ENCODE peak calls at places on chromosome 14, in four cellular contexts. D is esophagus squamous epithelium, B is NB4, P is body of pancreas. O is an unnamed sample.

GRCh38 chr14:29273513-29273912 is 506.9 kb downstream of the FOXG1 start:
- DNase-seq in B (no peak), D (no peak), P (no peak), O (no peak)

GRCh38 chr14:100221419-100222218 is 17.3 kb upstream of the YY1 start:
- DNase-seq in B (peak; percentile 89), D (no peak), P (peak; percentile 73), O (peak; percentile 73)

GRCh38 chr14:56603648-56604047 is 24.1 kb downstream of the TMEM260 start:
- DNase-seq in B (no peak), P (no peak), D (no peak), O (no peak)

GRCh38 chr14:35412281-35413057 is 7.9 kb upstream of the NFKBIA start:
- DNase-seq in D (no peak), P (no peak), B (no peak), O (no peak)

GRCh38 chr14:37591311-37591940 is 3.6 kb downstream of the FOXA1 start:
- DNase-seq in B (no peak), D (no peak), P (no peak), O (no peak)

GRCh38 chr14:49615776-49616175 is 4.7 kb downstream of the RPL36AL start:
- DNase-seq in D (no peak), P (no peak), B (no peak), O (no peak)

GRCh38 chr14:88829188-88829587 is 4.7 kb downstream of the TTC8 start:
- DNase-seq in D (no peak), P (no peak), B (peak; percentile 43), O (no peak)

GRCh38 chr14:88005978-88006851 is 1.3 kb downstream of the GPR65 start:
- DNase-seq in P (no peak), D (no peak), B (peak; percentile 76), O (peak; percentile 25)

GRCh38 chr14:101476931-101477553 is 84.3 kb upstream of the DIO3 start:
- DNase-seq in D (no peak), B (peak; percentile 74), P (peak; percentile 92), O (peak; percentile 68)

GRCh38 chr14:99164712-99165111 is 107.3 kb downstream of the BCL11B start:
- DNase-seq in P (no peak), D (no peak), B (no peak), O (no peak)

GRCh38 chr14:105476937-105477658 is 2.5 kb downstream of the CRIP2 start:
- DNase-seq in P (no peak), D (no peak), B (no peak), O (no peak)

GRCh38 chr14:99838555-99839193 is 45.5 kb downstream of the EML1 start:
- DNase-seq in B (no peak), D (no peak), P (peak; percentile 49), O (no peak)

GRCh38 chr14:50462111-50462510 is 65.4 kb upstream of the CDKL1 start:
- DNase-seq in B (no peak), P (no peak), D (no peak), O (no peak)

DNA sequence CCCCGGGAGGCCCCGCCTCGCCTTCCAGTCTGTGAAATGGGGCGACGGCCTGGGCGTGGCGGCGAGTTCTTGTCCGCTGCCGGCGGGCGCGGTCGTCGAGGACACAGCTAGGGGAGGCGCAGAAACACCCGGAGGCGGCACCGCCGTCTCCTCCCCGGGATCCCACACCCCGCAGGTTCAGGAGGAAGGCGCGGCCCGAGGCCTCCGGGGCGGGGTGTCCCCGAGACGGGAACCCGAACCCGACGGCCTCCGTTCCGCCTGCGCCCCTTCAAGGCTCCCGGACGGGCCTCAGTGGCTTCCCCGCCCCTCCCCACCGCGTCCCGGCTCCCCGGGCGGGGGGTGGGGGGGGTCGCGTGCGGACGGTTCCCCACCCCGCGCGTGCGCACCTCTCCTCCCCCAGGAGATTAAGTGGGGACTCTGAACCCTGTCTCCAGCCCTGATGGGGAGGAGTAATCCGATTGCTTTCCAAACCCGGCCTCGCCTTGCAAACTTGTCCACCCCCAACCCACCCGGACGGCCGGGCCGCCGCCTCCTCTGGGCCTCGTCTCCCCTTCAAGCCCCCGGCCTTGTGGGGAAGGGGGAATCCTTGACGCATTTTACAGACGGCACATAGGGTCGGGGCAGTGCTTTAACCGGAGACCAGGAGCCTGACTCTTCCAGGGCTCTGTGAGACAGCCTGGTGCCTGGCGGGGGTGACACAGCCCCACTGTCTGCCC is 35.3 kb upstream of the ANKRD9 start:
- DNase-seq in P (no peak), D (no peak), B (no peak), O (no peak)
- TF ChIP-seq POLR2A in P (no peak), D (no peak), B (no peak), O (no peak)

GRCh38 chr14:21894003-21894897 is 220.6 kb upstream of the OR4E1 start:
- DNase-seq in B (peak; percentile 3), P (peak; percentile 5), D (no peak), O (no peak)
- TF ChIP-seq CTCF in B (peak; percentile 40), P (no peak), D (no peak), O (no peak)

GRCh38 chr14:90336985-90337384 is 5.2 kb upstream of the NRDE2 start:
- DNase-seq in D (no peak), P (no peak), B (no peak), O (no peak)
- TF ChIP-seq POLR2A in D (no peak), P (no peak), B (no peak), O (no peak)

GRCh38 chr14:68248481-68249255 is 429.1 kb downstream of the RAD51B start:
- DNase-seq in D (no peak), P (peak; percentile 11), B (peak; percentile 64), O (peak; percentile 37)
- TF ChIP-seq CTCF in D (peak; percentile 69), P (peak; percentile 86), B (no peak), O (peak; percentile 65)

GRCh38 chr14:92652413-92653151 is 95.8 kb downstream of the LGMN start:
- DNase-seq in P (no peak), B (no peak), D (no peak), O (no peak)
- TF ChIP-seq POLR2A in P (no peak), B (no peak), D (no peak), O (no peak)

GRCh38 chr14:34254031-34254430 is 208.0 kb downstream of the SPTSSA start:
- DNase-seq in B (no peak), P (no peak), D (no peak), O (no peak)
- TF ChIP-seq CTCF in B (no peak), P (no peak), D (no peak), O (no peak)